ENCODE peak calls at places on chromosomes 2 and 18, in nine cellular contexts. G is cardiac fibroblast, L is dorsolateral prefrontal cortex, S is astrocyte of the cerebellum, E is fibroblast of lung, A is HCT116, N is IMR-90, W is transverse colon, P is AG04449. O is an unnamed sample.

GRCh38 chr2:219500135-219500534 is 1.4 kb downstream of the GMPPA start:
- DNase-seq in P (no peak), A (no peak), S (no peak), E (peak; percentile 21), W (no peak), G (peak; percentile 17), L (no peak), N (peak; percentile 50), O (no peak)

GRCh38 chr2:191836471-191836852 is 10.4 kb downstream of the CAVIN2 start:
- DNase-seq in N (no peak), E (no peak), P (no peak), W (no peak), S (no peak), L (no peak), A (no peak), G (no peak), O (no peak)

GRCh38 chr2:199025146-199025545 is 432.6 kb downstream of the SATB2 start:
- DNase-seq in P (no peak), N (no peak), S (no peak), E (no peak), W (no peak), L (no peak), G (no peak), A (no peak), O (no peak)

GRCh38 chr2:222270436-222270835 is 28.4 kb downstream of the PAX3 start:
- DNase-seq in S (no peak), P (no peak), A (no peak), W (no peak), E (no peak), L (no peak), N (no peak), G (no peak), O (no peak)

GRCh38 chr2:28637648-28638047 is 114.0 kb upstream of the PPP1CB start:
- DNase-seq in S (no peak), A (no peak), E (no peak), P (no peak), G (no peak), W (no peak), N (no peak), L (no peak), O (no peak)

GRCh38 chr2:25044011-25044410 is 2.1 kb downstream of the EFR3B start:
- DNase-seq in P (no peak), N (no peak), L (no peak), S (no peak), A (no peak), G (no peak), W (no peak), E (no peak), O (no peak)

GRCh38 chr2:58553937-58554336 is 312.8 kb upstream of the FANCL start:
- DNase-seq in S (no peak), N (no peak), L (no peak), W (no peak), E (peak; percentile 9), P (no peak), G (no peak), A (peak; percentile 7), O (no peak)

GRCh38 chr18:76450912-76451421 is 44.1 kb downstream of the ZNF516 start:
- DNase-seq in G (peak; percentile 80), E (peak; percentile 79), W (peak; percentile 42), A (no peak), S (no peak), P (no peak), N (peak; percentile 72), L (no peak), O (no peak)

GRCh38 chr2:10558281-10559030 is 110.3 kb upstream of the ODC1 start:
- DNase-seq in A (no peak), P (no peak), S (no peak), E (no peak), W (no peak), N (no peak), L (no peak), G (no peak), O (no peak)

GRCh38 chr2:64837925-64838641 is 151.1 kb upstream of the SLC1A4 start:
- DNase-seq in E (no peak), G (peak; percentile 50), A (peak; percentile 66), W (peak; percentile 23), S (no peak), P (no peak), L (no peak), N (no peak), O (no peak)

GRCh38 chr18:63161728-63162195 is 157.8 kb downstream of the BCL2 start:
- DNase-seq in N (peak; percentile 93), L (peak; percentile 64), G (peak; percentile 87), S (peak; percentile 60), E (peak; percentile 94), P (peak; percentile 61), W (peak; percentile 78), A (no peak), O (peak; percentile 81)

GRCh38 chr2:95234806-95235205 is 27.5 kb downstream of the ZNF892 start:
- DNase-seq in E (no peak), G (no peak), S (no peak), P (no peak), L (no peak), W (no peak), N (no peak), A (no peak), O (no peak)

GRCh38 chr2:145764631-145765030 is 1244.7 kb upstream of the ZEB2 start:
- DNase-seq in L (no peak), W (no peak), G (peak; percentile 30), P (no peak), E (peak; percentile 59), S (no peak), N (no peak), A (no peak), O (peak; percentile 66)

GRCh38 chr18:11880586-11881304 is 27.4 kb downstream of the MPPE1 start:
- DNase-seq in N (no peak), L (no peak), A (no peak), E (no peak), S (no peak), P (no peak), G (no peak), W (no peak), O (no peak)

GRCh38 chr18:11884396-11885030 is 23.6 kb downstream of the MPPE1 start:
- DNase-seq in N (no peak), L (no peak), S (no peak), E (no peak), A (no peak), P (no peak), G (no peak), W (no peak), O (no peak)

GRCh38 chr18:11886629-11887028 is 21.5 kb downstream of the MPPE1 start:
- DNase-seq in L (no peak), N (no peak), G (no peak), S (no peak), E (no peak), W (no peak), A (no peak), P (no peak), O (no peak)

GRCh38 chr18:11885278-11885991 is 22.7 kb downstream of the MPPE1 start:
- DNase-seq in P (no peak), N (no peak), A (no peak), W (peak; percentile 75), E (no peak), G (no peak), S (no peak), L (peak; percentile 30), O (no peak)

GRCh38 chr18:11883153-11883552 is 25.0 kb downstream of the MPPE1 start:
- DNase-seq in G (peak; percentile 28), A (no peak), N (peak; percentile 41), S (no peak), L (no peak), P (no peak), E (no peak), W (no peak), O (no peak)
- H3K4me3 ChIP-seq in G (no peak overlapping the region), A (no peak overlapping the region), N (no peak overlapping the region), S (no peak overlapping the region), L (no peak overlapping the region), P (no peak overlapping the region), E (no peak overlapping the region), W (no peak overlapping the region), O (no peak overlapping the region)

DNA sequence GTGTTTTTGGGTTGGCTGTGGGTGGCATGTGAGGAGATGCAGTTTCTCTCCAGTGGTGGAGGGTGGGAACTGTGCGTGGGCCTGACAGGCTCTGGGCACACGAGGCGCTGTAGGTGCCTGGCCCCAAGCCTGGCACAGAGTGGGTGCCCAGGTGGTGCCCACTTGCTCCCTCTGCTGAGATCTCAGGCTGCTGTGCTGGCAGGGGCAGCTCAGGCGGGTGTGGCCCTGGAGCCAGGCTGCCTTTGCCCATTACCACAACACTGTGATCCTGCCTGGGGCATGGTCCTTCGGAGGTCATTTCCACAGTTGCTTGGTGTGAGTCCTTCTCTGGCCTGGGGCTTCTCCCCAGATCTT is 20.4 kb downstream of the TSHZ1 start:
- DNase-seq in L (no peak), W (no peak), P (no peak), S (no peak), G (no peak), E (no peak), A (no peak), N (no peak), O (no peak)
- TF ChIP-seq CTCF in L (no peak), W (no peak), P (no peak), S (no peak), G (no peak), E (no peak), A (no peak), N (no peak), O (no peak)

GRCh38 chr2:157411624-157412336 is 32.1 kb downstream of the CYTIP start:
- DNase-seq in E (no peak), A (no peak), S (no peak), P (no peak), N (no peak), G (no peak), L (no peak), W (no peak), O (no peak)
- H3K4me3 ChIP-seq in E (no peak overlapping the region), A (no peak overlapping the region), S (no peak overlapping the region), P (no peak overlapping the region), N (no peak overlapping the region), G (no peak overlapping the region), L (no peak overlapping the region), W (no peak overlapping the region), O (no peak overlapping the region)

GRCh38 chr2:177211602-177212105 is 940 bp upstream of the HNRNPA3 start:
- DNase-seq in N (no peak), E (peak; percentile 27), P (no peak), G (no peak), S (no peak), L (no peak), W (no peak), A (no peak), O (no peak)

GRCh38 chr2:177211148-177211547 is 1.4 kb upstream of the HNRNPA3 start:
- DNase-seq in S (no peak), G (no peak), E (no peak), A (no peak), P (no peak), N (no peak), W (no peak), L (no peak), O (no peak)

GRCh38 chr2:177217247-177217843 is 4.8 kb downstream of the HNRNPA3 start:
- DNase-seq in P (no peak), G (no peak), W (no peak), L (no peak), S (no peak), A (no peak), E (no peak), N (no peak), O (no peak)

GRCh38 chr2:177212895-177213856 is 582 bp downstream of the HNRNPA3 start:
- DNase-seq in L (peak; percentile 84), G (peak; percentile 90), E (peak; percentile 90), P (peak; percentile 28), N (peak; percentile 87), A (peak; percentile 73), S (peak; percentile 72), W (peak; percentile 95), O (peak; percentile 60)

GRCh38 chr2:177212106-177212894 is at the start of gene HNRNPA3:
- DNase-seq in N (peak; percentile 99), P (peak; percentile 91), S (peak; percentile 98), L (peak; percentile 98), E (peak; percentile 99), A (peak; percentile 97), W (peak; percentile 100), G (peak; percentile 99), O (peak; percentile 95)
- TF ChIP-seq CTCF in N (no peak), P (peak; percentile 23), S (peak; percentile 35), L (peak; percentile 50), E (peak; percentile 20), A (no peak), W (no peak), G (no peak), O (peak; percentile 21)

O was measured in retinal pigment epithelial cell.